ENCODE peak calls at places on chromosomes 11 and 22, in six cellular contexts. One of them, this sample, is unnamed.
A peak's percentile ranks its signal among the peaks of the same experiment; 100 is the strongest.

GRCh38 chr22:19579880-19580279 is 55.7 kb upstream of the CLDN5 start:
- DNase-seq in H1: no peak
- DNase-seq in CD8-positive, alpha-beta T cell: peak; percentile 3
- DNase-seq in left lung: no peak
- DNase-seq in IMR-90: no peak
- DNase-seq in body of pancreas: no peak
- DNase-seq in this sample: no peak

GRCh38 chr11:7605544-7605943 is 67.8 kb downstream of the CYB5R2 start:
- DNase-seq in left lung: no peak
- DNase-seq in IMR-90: peak; percentile 62
- DNase-seq in CD8-positive, alpha-beta T cell: no peak
- DNase-seq in H1: no peak
- DNase-seq in body of pancreas: peak; percentile 55
- DNase-seq in this sample: peak; percentile 48

GRCh38 chr11:57566564-57567209 is 785 bp downstream of the UBE2L6 start:
- DNase-seq in left lung: no peak
- DNase-seq in H1: no peak
- DNase-seq in IMR-90: no peak
- DNase-seq in body of pancreas: no peak
- DNase-seq in CD8-positive, alpha-beta T cell: no peak
- DNase-seq in this sample: no peak

GRCh38 chr11:115408036-115408911 is 95.9 kb downstream of the CADM1 start:
- DNase-seq in body of pancreas: peak; percentile 8
- DNase-seq in H1: no peak
- DNase-seq in IMR-90: peak; percentile 44
- DNase-seq in left lung: no peak
- DNase-seq in CD8-positive, alpha-beta T cell: no peak
- DNase-seq in this sample: no peak

GRCh38 chr22:24694971-24695928 is 79.3 kb downstream of the PIWIL3 start:
- DNase-seq in CD8-positive, alpha-beta T cell: no peak
- DNase-seq in H1: no peak
- DNase-seq in IMR-90: no peak
- DNase-seq in left lung: peak; percentile 73
- DNase-seq in body of pancreas: no peak
- DNase-seq in this sample: no peak

GRCh38 chr22:22773979-22774738 is 113.5 kb upstream of the IGLL5 start:
- DNase-seq in H1: no peak
- DNase-seq in CD8-positive, alpha-beta T cell: no peak
- DNase-seq in body of pancreas: no peak
- DNase-seq in IMR-90: no peak
- DNase-seq in left lung: no peak
- DNase-seq in this sample: no peak

GRCh38 chr11:123221074-123221473 is 26.0 kb upstream of the CLMP start:
- DNase-seq in body of pancreas: peak; percentile 28
- DNase-seq in CD8-positive, alpha-beta T cell: no peak
- DNase-seq in left lung: no peak
- DNase-seq in IMR-90: no peak
- DNase-seq in H1: no peak
- DNase-seq in this sample: no peak

GRCh38 chr22:40401532-40401931 is 31.1 kb downstream of the SGSM3 start:
- DNase-seq in IMR-90: no peak
- DNase-seq in body of pancreas: peak; percentile 42
- DNase-seq in H1: no peak
- DNase-seq in left lung: no peak
- DNase-seq in CD8-positive, alpha-beta T cell: peak; percentile 49
- DNase-seq in this sample: no peak

GRCh38 chr22:23164091-23164490 is 16.2 kb upstream of the BCR start:
- DNase-seq in H1: no peak
- DNase-seq in CD8-positive, alpha-beta T cell: no peak
- DNase-seq in left lung: no peak
- DNase-seq in IMR-90: no peak
- DNase-seq in body of pancreas: no peak
- DNase-seq in this sample: no peak

GRCh38 chr22:49915610-49916009 is 2.6 kb downstream of the ALG12 start:
- DNase-seq in body of pancreas: no peak
- DNase-seq in H1: no peak
- DNase-seq in IMR-90: no peak
- DNase-seq in CD8-positive, alpha-beta T cell: no peak
- DNase-seq in left lung: no peak
- DNase-seq in this sample: no peak

GRCh38 chr11:108436594-108436993 is 30.7 kb downstream of the C11orf65 start:
- DNase-seq in body of pancreas: no peak
- DNase-seq in left lung: no peak
- DNase-seq in IMR-90: no peak
- DNase-seq in H1: no peak
- DNase-seq in CD8-positive, alpha-beta T cell: no peak
- DNase-seq in this sample: no peak

GRCh38 chr11:117928818-117929567 is at the start of gene TMPRSS13:
- DNase-seq in IMR-90: no peak
- DNase-seq in CD8-positive, alpha-beta T cell: no peak
- DNase-seq in H1: no peak
- DNase-seq in left lung: peak; percentile 67
- DNase-seq in body of pancreas: peak; percentile 61
- DNase-seq in this sample: no peak

GRCh38 chr11:133943950-133944698 is 12.6 kb downstream of the IGSF9B start:
- DNase-seq in CD8-positive, alpha-beta T cell: no peak
- DNase-seq in body of pancreas: no peak
- DNase-seq in H1: no peak
- DNase-seq in IMR-90: no peak
- DNase-seq in left lung: no peak
- DNase-seq in this sample: no peak

GRCh38 chr11:16160146-16160545 is 196.2 kb downstream of the SOX6 start:
- DNase-seq in H1: no peak
- DNase-seq in CD8-positive, alpha-beta T cell: no peak
- DNase-seq in IMR-90: no peak
- DNase-seq in body of pancreas: no peak
- DNase-seq in left lung: no peak
- DNase-seq in this sample: no peak

GRCh38 chr11:79201637-79202347 is 239.0 kb downstream of the TENM4 start:
- DNase-seq in IMR-90: no peak
- DNase-seq in CD8-positive, alpha-beta T cell: no peak
- DNase-seq in H1: no peak
- DNase-seq in left lung: no peak
- DNase-seq in body of pancreas: no peak
- DNase-seq in this sample: no peak

GRCh38 chr11:75269896-75270295 is 29.3 kb downstream of the TPBGL start:
- DNase-seq in IMR-90: no peak
- DNase-seq in body of pancreas: no peak
- DNase-seq in CD8-positive, alpha-beta T cell: no peak
- DNase-seq in left lung: peak; percentile 19
- DNase-seq in H1: no peak
- DNase-seq in this sample: no peak

GRCh38 chr22:29457730-29458129 is 19.3 kb downstream of the RFPL1 start:
- DNase-seq in H1: peak; percentile 70
- DNase-seq in left lung: no peak
- DNase-seq in CD8-positive, alpha-beta T cell: no peak
- DNase-seq in body of pancreas: peak; percentile 27
- DNase-seq in IMR-90: peak; percentile 37
- DNase-seq in this sample: no peak

GRCh38 chr22:40107756-40108437 is 69.8 kb upstream of the TNRC6B start:
- DNase-seq in body of pancreas: peak; percentile 17
- DNase-seq in H1: no peak
- DNase-seq in left lung: no peak
- DNase-seq in IMR-90: peak; percentile 12
- DNase-seq in CD8-positive, alpha-beta T cell: no peak
- DNase-seq in this sample: peak; percentile 33

GRCh38 chr11:115552151-115552550 is 47.9 kb upstream of the CADM1 start:
- DNase-seq in left lung: no peak
- DNase-seq in H1: no peak
- DNase-seq in IMR-90: no peak
- DNase-seq in CD8-positive, alpha-beta T cell: no peak
- DNase-seq in body of pancreas: no peak
- DNase-seq in this sample: no peak

DNA sequence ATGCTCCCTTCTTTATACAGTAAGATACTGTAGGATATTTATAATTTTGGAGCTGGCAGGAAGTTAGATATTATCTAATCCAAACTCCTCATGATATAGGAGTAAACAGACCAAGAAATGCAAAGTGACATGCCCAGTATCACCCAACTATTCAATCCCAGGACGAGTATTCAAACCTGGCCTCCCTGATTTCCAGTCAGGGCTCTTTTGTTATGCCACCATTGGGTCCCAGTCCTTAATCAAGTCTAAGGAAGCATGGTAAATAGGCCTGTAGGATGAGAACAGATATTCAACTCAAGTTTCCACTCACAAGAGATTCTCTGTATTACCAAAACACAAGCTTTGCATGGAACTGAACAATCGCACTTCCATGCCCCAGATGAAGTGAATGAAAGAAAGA is 484.0 kb upstream of the API5 start:
- DNase-seq in H1: no peak
- DNase-seq in CD8-positive, alpha-beta T cell: no peak
- DNase-seq in left lung: no peak
- DNase-seq in body of pancreas: no peak
- DNase-seq in IMR-90: no peak
- DNase-seq in this sample: no peak
- H3K4me1 ChIP-seq in H1: no peaks in the 10 kb centered on the region
- H3K4me1 ChIP-seq in CD8-positive, alpha-beta T cell: no peaks in the 10 kb centered on the region
- H3K4me1 ChIP-seq in left lung: no peaks in the 10 kb centered on the region
- H3K4me1 ChIP-seq in body of pancreas: no peaks in the 10 kb centered on the region
- H3K4me1 ChIP-seq in IMR-90: no peaks in the 10 kb centered on the region
- H3K4me1 ChIP-seq in this sample: no peaks in the 10 kb centered on the region

DNA sequence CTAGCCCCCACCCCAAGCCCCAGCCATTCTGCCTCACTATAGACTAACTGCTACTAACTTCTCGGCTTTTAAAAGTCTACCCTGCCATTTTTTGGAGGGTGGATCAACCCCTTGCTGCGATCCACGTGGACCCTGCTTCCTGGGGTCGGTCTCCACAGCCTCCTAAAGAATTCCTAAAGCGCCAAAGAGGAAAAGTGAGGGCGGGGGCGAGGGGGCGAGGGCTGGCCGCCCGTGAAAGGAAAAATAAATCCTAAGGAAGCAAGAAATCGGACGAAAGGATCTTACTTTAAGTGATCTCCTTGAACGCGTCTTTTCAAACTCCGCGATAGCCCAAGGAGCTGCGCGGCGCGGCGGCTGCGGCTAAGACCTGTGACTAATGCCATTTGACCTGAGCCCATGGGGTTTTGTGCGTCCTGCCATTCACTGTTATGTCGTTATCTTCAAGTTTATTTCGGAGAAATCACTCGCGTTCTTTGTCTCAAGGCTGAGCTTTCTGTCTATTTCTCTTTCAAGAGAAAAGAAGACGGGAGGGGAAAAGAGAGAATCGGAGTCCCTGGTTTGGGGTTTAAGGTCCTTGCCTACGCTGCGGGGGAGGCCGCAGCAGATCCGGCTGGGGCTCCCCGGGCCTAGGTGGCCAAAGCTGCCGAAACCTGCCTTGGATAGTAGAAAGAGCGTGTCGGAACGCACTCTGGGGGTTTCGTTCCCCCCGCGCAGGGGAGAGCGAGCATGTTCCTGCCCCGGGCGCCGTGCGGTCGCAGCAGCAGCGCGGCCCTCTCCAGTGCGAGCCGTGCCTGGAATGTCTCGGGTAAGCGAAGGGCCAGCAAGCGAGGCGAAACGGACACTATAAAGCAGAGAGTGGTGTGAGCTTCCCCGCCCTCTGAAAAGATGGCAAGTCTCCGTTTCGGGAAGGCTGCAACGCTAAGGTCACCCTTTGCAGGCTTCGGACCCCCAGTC is 2.8 kb upstream of the DBX1 start:
- DNase-seq in body of pancreas: no peak
- DNase-seq in H1: peak; percentile 79
- DNase-seq in CD8-positive, alpha-beta T cell: no peak
- DNase-seq in left lung: no peak
- DNase-seq in IMR-90: peak; percentile 18
- DNase-seq in this sample: no peak
- H3K4me1 ChIP-seq in body of pancreas: peaks cover 13% of the 10 kb centered on the region
- H3K4me1 ChIP-seq in H1: peaks cover 17% of the 10 kb centered on the region
- H3K4me1 ChIP-seq in CD8-positive, alpha-beta T cell: peaks cover 13% of the 10 kb centered on the region
- H3K4me1 ChIP-seq in left lung: peaks cover 6% of the 10 kb centered on the region
- H3K4me1 ChIP-seq in IMR-90: no peaks in the 10 kb centered on the region
- H3K4me1 ChIP-seq in this sample: peaks cover 26% of the 10 kb centered on the region

DNA sequence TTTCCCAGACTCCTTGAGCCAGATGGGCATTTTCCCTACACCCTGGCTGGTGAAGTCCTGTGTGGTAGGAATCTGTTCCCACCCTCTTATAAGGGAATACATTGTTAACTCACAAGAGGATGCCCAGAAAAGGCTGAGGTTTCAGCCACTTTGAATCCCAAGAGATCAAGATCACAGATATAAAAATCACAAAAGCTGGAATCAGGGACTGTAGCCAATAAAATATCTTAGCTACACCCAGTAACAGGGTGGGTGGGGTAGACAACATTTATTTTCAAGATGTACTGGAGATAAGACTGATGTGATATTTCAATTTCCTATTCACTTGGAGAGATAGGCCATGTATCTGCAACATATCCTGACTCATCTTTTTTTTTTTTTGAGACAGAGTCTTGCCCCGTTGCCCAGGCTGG is 50.3 kb downstream of the COPB1 start:
- DNase-seq in IMR-90: no peak
- DNase-seq in left lung: no peak
- DNase-seq in body of pancreas: no peak
- DNase-seq in H1: no peak
- DNase-seq in CD8-positive, alpha-beta T cell: no peak
- DNase-seq in this sample: no peak
- H3K4me1 ChIP-seq in IMR-90: peaks cover 3% of the 10 kb centered on the region
- H3K4me1 ChIP-seq in left lung: no peaks in the 10 kb centered on the region
- H3K4me1 ChIP-seq in body of pancreas: peaks cover 9% of the 10 kb centered on the region
- H3K4me1 ChIP-seq in H1: no peaks in the 10 kb centered on the region
- H3K4me1 ChIP-seq in CD8-positive, alpha-beta T cell: no peaks in the 10 kb centered on the region
- H3K4me1 ChIP-seq in this sample: no peaks in the 10 kb centered on the region

GRCh38 chr22:41951898-41952474 is at the start of gene SMIM45:
- DNase-seq in CD8-positive, alpha-beta T cell: no peak
- DNase-seq in left lung: no peak
- DNase-seq in H1: peak; percentile 77
- DNase-seq in body of pancreas: no peak
- DNase-seq in IMR-90: no peak
- DNase-seq in this sample: no peak

GRCh38 chr22:41946360-41947180 is at the start of gene CENPM:
- DNase-seq in body of pancreas: peak; percentile 93
- DNase-seq in H1: peak; percentile 97
- DNase-seq in IMR-90: peak; percentile 91
- DNase-seq in left lung: peak; percentile 91
- DNase-seq in CD8-positive, alpha-beta T cell: peak; percentile 79
- DNase-seq in this sample: peak; percentile 92

GRCh38 chr22:41947181-41948080 is 479 bp upstream of the CENPM start:
- DNase-seq in H1: no peak
- DNase-seq in body of pancreas: no peak
- DNase-seq in IMR-90: no peak
- DNase-seq in left lung: no peak
- DNase-seq in CD8-positive, alpha-beta T cell: no peak
- DNase-seq in this sample: no peak

GRCh38 chr22:41949297-41949965 is 2.5 kb upstream of the CENPM start:
- DNase-seq in IMR-90: no peak
- DNase-seq in body of pancreas: no peak
- DNase-seq in CD8-positive, alpha-beta T cell: no peak
- DNase-seq in H1: no peak
- DNase-seq in left lung: no peak
- DNase-seq in this sample: no peak

DNA sequence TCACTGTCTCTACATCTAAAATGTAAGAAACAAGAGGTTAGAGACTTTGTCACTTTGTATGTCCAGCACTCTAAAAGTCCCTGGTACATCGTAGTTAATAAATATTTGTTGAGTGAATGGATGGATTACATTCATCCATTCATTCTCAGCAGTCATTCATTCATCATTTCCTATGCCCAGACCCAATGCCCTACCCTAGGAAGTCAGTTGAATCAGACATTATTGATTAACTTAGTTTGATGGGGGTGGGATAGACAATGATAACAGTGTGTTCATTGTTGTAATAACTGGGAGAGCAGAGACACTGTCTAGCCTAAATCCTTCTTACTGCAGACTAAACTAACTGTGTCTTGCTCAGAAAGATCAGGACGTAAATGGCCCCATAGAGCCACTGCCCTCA is 1.2 kb upstream of the CENPM start:
- DNase-seq in left lung: no peak
- DNase-seq in body of pancreas: no peak
- DNase-seq in H1: no peak
- DNase-seq in CD8-positive, alpha-beta T cell: no peak
- DNase-seq in IMR-90: no peak
- DNase-seq in this sample: no peak
- H3K4me1 ChIP-seq in left lung: no peaks in the 10 kb centered on the region
- H3K4me1 ChIP-seq in body of pancreas: peaks cover 15% of the 10 kb centered on the region
- H3K4me1 ChIP-seq in H1: peaks cover 13% of the 10 kb centered on the region
- H3K4me1 ChIP-seq in CD8-positive, alpha-beta T cell: peaks cover 19% of the 10 kb centered on the region
- H3K4me1 ChIP-seq in IMR-90: peaks cover 8% of the 10 kb centered on the region
- H3K4me1 ChIP-seq in this sample: peaks cover 22% of the 10 kb centered on the region

This sample was measured in stomach.